ENCODE peak calls at places on chromosomes 3 and 15, in five cellular contexts. One of them, this sample, is unnamed.

GRCh38 chr15:96333194-96334016 is 2.9 kb downstream of the NR2F2 start:
- DNase-seq in nephron progenitor cell: no peak
- DNase-seq in Peyer's patch: no peak
- DNase-seq in GM18507: no peak
- DNase-seq in spleen: no peak
- DNase-seq in this sample: peak; percentile 71

GRCh38 chr15:73617910-73618309 is 15.3 kb downstream of the NPTN start:
- DNase-seq in spleen: no peak
- DNase-seq in nephron progenitor cell: no peak
- DNase-seq in Peyer's patch: no peak
- DNase-seq in GM18507: no peak
- DNase-seq in this sample: no peak

GRCh38 chr3:61847784-61848462 is 286.6 kb downstream of the PTPRG start:
- DNase-seq in Peyer's patch: peak; percentile 79
- DNase-seq in spleen: no peak
- DNase-seq in nephron progenitor cell: no peak
- DNase-seq in GM18507: no peak
- DNase-seq in this sample: peak; percentile 84

GRCh38 chr15:83578706-83579105 is 75.2 kb upstream of the ADAMTSL3 start:
- DNase-seq in GM18507: no peak
- DNase-seq in nephron progenitor cell: no peak
- DNase-seq in spleen: no peak
- DNase-seq in Peyer's patch: no peak
- DNase-seq in this sample: no peak

GRCh38 chr3:52093751-52094525 is 37.6 kb upstream of the DUSP7 start:
- DNase-seq in spleen: peak; percentile 41
- DNase-seq in Peyer's patch: no peak
- DNase-seq in GM18507: no peak
- DNase-seq in nephron progenitor cell: no peak
- DNase-seq in this sample: peak; percentile 59

GRCh38 chr3:139433089-139433488 is 43.2 kb downstream of the RBP2 start:
- DNase-seq in GM18507: no peak
- DNase-seq in spleen: no peak
- DNase-seq in Peyer's patch: no peak
- DNase-seq in nephron progenitor cell: no peak
- DNase-seq in this sample: no peak

GRCh38 chr3:9866639-9867038 is 13.4 kb downstream of the CIDEC start:
- DNase-seq in nephron progenitor cell: no peak
- DNase-seq in Peyer's patch: no peak
- DNase-seq in spleen: no peak
- DNase-seq in GM18507: no peak
- DNase-seq in this sample: peak; percentile 77

GRCh38 chr15:35912196-35912595 is 366.2 kb upstream of the DPH6 start:
- DNase-seq in nephron progenitor cell: no peak
- DNase-seq in GM18507: no peak
- DNase-seq in Peyer's patch: no peak
- DNase-seq in spleen: no peak
- DNase-seq in this sample: no peak

GRCh38 chr3:152331975-152332374 is 63.2 kb downstream of the MBNL1 start:
- DNase-seq in Peyer's patch: no peak
- DNase-seq in nephron progenitor cell: no peak
- DNase-seq in spleen: no peak
- DNase-seq in GM18507: no peak
- DNase-seq in this sample: no peak

GRCh38 chr3:43953814-43954241 is 263.1 kb downstream of the ABHD5 start:
- DNase-seq in Peyer's patch: no peak
- DNase-seq in spleen: no peak
- DNase-seq in nephron progenitor cell: peak; percentile 33
- DNase-seq in GM18507: no peak
- DNase-seq in this sample: no peak

GRCh38 chr3:127978636-127979035 is 63.6 kb downstream of the KBTBD12 start:
- DNase-seq in GM18507: no peak
- DNase-seq in nephron progenitor cell: no peak
- DNase-seq in spleen: no peak
- DNase-seq in Peyer's patch: no peak
- DNase-seq in this sample: no peak

GRCh38 chr3:70358978-70359580 is 46.6 kb upstream of the MDFIC2 start:
- DNase-seq in spleen: no peak
- DNase-seq in nephron progenitor cell: no peak
- DNase-seq in GM18507: no peak
- DNase-seq in Peyer's patch: no peak
- DNase-seq in this sample: no peak

GRCh38 chr3:10285742-10286524 is 6.8 kb downstream of the GHRL start:
- DNase-seq in Peyer's patch: no peak
- DNase-seq in GM18507: no peak
- DNase-seq in nephron progenitor cell: no peak
- DNase-seq in spleen: no peak
- DNase-seq in this sample: no peak

GRCh38 chr3:172770382-172770781 is 19.9 kb downstream of the ECT2 start:
- DNase-seq in spleen: no peak
- DNase-seq in Peyer's patch: no peak
- DNase-seq in nephron progenitor cell: no peak
- DNase-seq in GM18507: no peak
- DNase-seq in this sample: no peak

GRCh38 chr3:148223266-148223665 is 474.4 kb upstream of the AGTR1 start:
- DNase-seq in GM18507: no peak
- DNase-seq in spleen: no peak
- DNase-seq in Peyer's patch: no peak
- DNase-seq in nephron progenitor cell: no peak
- DNase-seq in this sample: no peak

GRCh38 chr15:89119489-89120478 is 31.5 kb downstream of the ABHD2 start:
- DNase-seq in nephron progenitor cell: no peak
- DNase-seq in spleen: no peak
- DNase-seq in Peyer's patch: no peak
- DNase-seq in GM18507: no peak
- DNase-seq in this sample: no peak

GRCh38 chr3:171806200-171807128 is 3.8 kb downstream of the PLD1 start:
- DNase-seq in spleen: no peak
- DNase-seq in Peyer's patch: no peak
- DNase-seq in nephron progenitor cell: no peak
- DNase-seq in GM18507: no peak
- DNase-seq in this sample: no peak

GRCh38 chr3:134353831-134354611 is 20.2 kb downstream of the AMOTL2 start:
- DNase-seq in Peyer's patch: peak; percentile 75
- DNase-seq in nephron progenitor cell: no peak
- DNase-seq in GM18507: no peak
- DNase-seq in spleen: peak; percentile 65
- DNase-seq in this sample: peak; percentile 73

GRCh38 chr3:32313169-32313568 is 74.7 kb downstream of the CMTM8 start:
- DNase-seq in spleen: no peak
- DNase-seq in Peyer's patch: no peak
- DNase-seq in GM18507: no peak
- DNase-seq in nephron progenitor cell: no peak
- DNase-seq in this sample: no peak

GRCh38 chr15:74400915-74401757 is 32.6 kb downstream of the SEMA7A start:
- DNase-seq in nephron progenitor cell: no peak
- DNase-seq in Peyer's patch: no peak
- DNase-seq in spleen: no peak
- DNase-seq in GM18507: no peak
- DNase-seq in this sample: no peak

GRCh38 chr3:195113074-195113473 is 157.9 kb downstream of the XXYLT1 start:
- DNase-seq in spleen: peak; percentile 25
- DNase-seq in Peyer's patch: no peak
- DNase-seq in nephron progenitor cell: no peak
- DNase-seq in GM18507: no peak
- DNase-seq in this sample: peak; percentile 36

GRCh38 chr3:110568246-110568645 is 503.4 kb upstream of the NECTIN3 start:
- DNase-seq in spleen: no peak
- DNase-seq in Peyer's patch: no peak
- DNase-seq in GM18507: no peak
- DNase-seq in nephron progenitor cell: no peak
- DNase-seq in this sample: no peak

GRCh38 chr3:134014270-134014669 is 15.5 kb downstream of the SLCO2A1 start:
- DNase-seq in GM18507: no peak
- DNase-seq in spleen: no peak
- DNase-seq in Peyer's patch: no peak
- DNase-seq in nephron progenitor cell: no peak
- DNase-seq in this sample: no peak

GRCh38 chr15:63067976-63068743 is 25.6 kb downstream of the TPM1 start:
- DNase-seq in spleen: no peak
- DNase-seq in nephron progenitor cell: no peak
- DNase-seq in Peyer's patch: no peak
- DNase-seq in GM18507: no peak
- DNase-seq in this sample: no peak

GRCh38 chr3:112477891-112478290 is 21.4 kb downstream of the BTLA start:
- DNase-seq in nephron progenitor cell: no peak
- DNase-seq in GM18507: no peak
- DNase-seq in spleen: no peak
- DNase-seq in Peyer's patch: no peak
- DNase-seq in this sample: no peak

GRCh38 chr3:171234298-171235020 is 207.9 kb upstream of the SLC2A2 start:
- DNase-seq in GM18507: no peak
- DNase-seq in nephron progenitor cell: no peak
- DNase-seq in spleen: no peak
- DNase-seq in Peyer's patch: no peak
- DNase-seq in this sample: no peak

GRCh38 chr3:170483485-170484262 is 65.0 kb downstream of the CLDN11 start:
- DNase-seq in Peyer's patch: no peak
- DNase-seq in GM18507: no peak
- DNase-seq in nephron progenitor cell: no peak
- DNase-seq in spleen: no peak
- DNase-seq in this sample: no peak

GRCh38 chr3:170044795-170045244 is 7.0 kb downstream of the GPR160 start:
- DNase-seq in spleen: peak; percentile 72
- DNase-seq in Peyer's patch: no peak
- DNase-seq in nephron progenitor cell: no peak
- DNase-seq in GM18507: no peak
- DNase-seq in this sample: no peak

GRCh38 chr15:90895571-90896117 is 7.5 kb upstream of the MAN2A2 start:
- DNase-seq in GM18507: no peak
- DNase-seq in Peyer's patch: no peak
- DNase-seq in nephron progenitor cell: no peak
- DNase-seq in spleen: peak; percentile 81
- DNase-seq in this sample: no peak

This sample was measured in upper lobe of right lung.